ENCODE peak calls at places on chromosomes 6 and 20, in seven cellular contexts. One of them, this sample, is unnamed. For H3K9me3, the result is how much of the 10 kb centered on the place peaks cover.

GRCh38 chr6:46901747-46902362 is 19.9 kb downstream of the ADGRF5 start:
- DNase-seq in cardiac muscle cell: peak
- DNase-seq in neural progenitor cell: no peak
- DNase-seq in upper lobe of right lung: no peak
- DNase-seq in astrocyte: no peak
- DNase-seq in PC-3: peak
- DNase-seq in heart right ventricle: peak
- DNase-seq in this sample: no peak

GRCh38 chr6:102798631-102799030 is 1405.1 kb downstream of the GRIK2 start:
- DNase-seq in cardiac muscle cell: no peak
- DNase-seq in neural progenitor cell: peak
- DNase-seq in upper lobe of right lung: peak
- DNase-seq in astrocyte: no peak
- DNase-seq in PC-3: no peak
- DNase-seq in heart right ventricle: no peak
- DNase-seq in this sample: peak

GRCh38 chr6:88858455-88858854 is 105.0 kb downstream of the RNGTT start:
- DNase-seq in cardiac muscle cell: no peak
- DNase-seq in neural progenitor cell: no peak
- DNase-seq in upper lobe of right lung: no peak
- DNase-seq in astrocyte: no peak
- DNase-seq in PC-3: no peak
- DNase-seq in heart right ventricle: no peak
- DNase-seq in this sample: no peak

GRCh38 chr20:13105864-13106457 is 97.2 kb downstream of the SPTLC3 start:
- DNase-seq in cardiac muscle cell: peak
- DNase-seq in neural progenitor cell: peak
- DNase-seq in upper lobe of right lung: no peak
- DNase-seq in astrocyte: peak
- DNase-seq in PC-3: peak
- DNase-seq in heart right ventricle: no peak
- DNase-seq in this sample: no peak

GRCh38 chr20:58623579-58624473 is 27.3 kb upstream of the STX16 start:
- DNase-seq in cardiac muscle cell: peak
- DNase-seq in neural progenitor cell: no peak
- DNase-seq in upper lobe of right lung: no peak
- DNase-seq in astrocyte: peak
- DNase-seq in PC-3: peak
- DNase-seq in heart right ventricle: peak
- DNase-seq in this sample: no peak

GRCh38 chr20:60900581-60900980 is 351.5 kb upstream of the CDH4 start:
- DNase-seq in cardiac muscle cell: no peak
- DNase-seq in neural progenitor cell: no peak
- DNase-seq in upper lobe of right lung: no peak
- DNase-seq in astrocyte: no peak
- DNase-seq in PC-3: no peak
- DNase-seq in heart right ventricle: no peak
- DNase-seq in this sample: no peak

GRCh38 chr20:53369871-53370270 is 223.8 kb downstream of the ZNF217 start:
- DNase-seq in cardiac muscle cell: no peak
- DNase-seq in neural progenitor cell: no peak
- DNase-seq in upper lobe of right lung: no peak
- DNase-seq in astrocyte: no peak
- DNase-seq in PC-3: no peak
- DNase-seq in heart right ventricle: no peak
- DNase-seq in this sample: no peak

GRCh38 chr6:163381118-163381751 is 33.3 kb upstream of the QKI start:
- DNase-seq in cardiac muscle cell: no peak
- DNase-seq in neural progenitor cell: no peak
- DNase-seq in upper lobe of right lung: no peak
- DNase-seq in astrocyte: no peak
- DNase-seq in PC-3: no peak
- DNase-seq in heart right ventricle: no peak
- DNase-seq in this sample: no peak

GRCh38 chr6:36025260-36025931 is 955 bp upstream of the SLC26A8 start:
- DNase-seq in cardiac muscle cell: peak
- DNase-seq in neural progenitor cell: no peak
- DNase-seq in upper lobe of right lung: no peak
- DNase-seq in astrocyte: peak
- DNase-seq in PC-3: no peak
- DNase-seq in heart right ventricle: no peak
- DNase-seq in this sample: no peak

GRCh38 chr20:57242414-57242813 is 24.0 kb downstream of the BMP7 start:
- DNase-seq in cardiac muscle cell: no peak
- DNase-seq in neural progenitor cell: no peak
- DNase-seq in upper lobe of right lung: no peak
- DNase-seq in astrocyte: no peak
- DNase-seq in PC-3: no peak
- DNase-seq in heart right ventricle: no peak
- DNase-seq in this sample: no peak

GRCh38 chr6:57221191-57221935 is 744 bp downstream of the RAB23 start:
- DNase-seq in cardiac muscle cell: peak
- DNase-seq in neural progenitor cell: peak
- DNase-seq in upper lobe of right lung: peak
- DNase-seq in astrocyte: peak
- DNase-seq in PC-3: peak
- DNase-seq in heart right ventricle: peak
- DNase-seq in this sample: peak

GRCh38 chr20:41654292-41654691 is 36.1 kb upstream of the CHD6 start:
- DNase-seq in cardiac muscle cell: no peak
- DNase-seq in neural progenitor cell: no peak
- DNase-seq in upper lobe of right lung: no peak
- DNase-seq in astrocyte: no peak
- DNase-seq in PC-3: no peak
- DNase-seq in heart right ventricle: no peak
- DNase-seq in this sample: no peak

GRCh38 chr6:431986-432385 is 40.4 kb downstream of the IRF4 start:
- DNase-seq in cardiac muscle cell: no peak
- DNase-seq in neural progenitor cell: no peak
- DNase-seq in upper lobe of right lung: no peak
- DNase-seq in astrocyte: peak
- DNase-seq in PC-3: no peak
- DNase-seq in heart right ventricle: no peak
- DNase-seq in this sample: no peak

GRCh38 chr6:65000815-65001214 is 706.2 kb downstream of the EYS start:
- DNase-seq in cardiac muscle cell: no peak
- DNase-seq in neural progenitor cell: no peak
- DNase-seq in upper lobe of right lung: no peak
- DNase-seq in astrocyte: no peak
- DNase-seq in PC-3: no peak
- DNase-seq in heart right ventricle: no peak
- DNase-seq in this sample: no peak

GRCh38 chr6:15793288-15793687 is 130.5 kb upstream of the DTNBP1 start:
- DNase-seq in cardiac muscle cell: peak
- DNase-seq in neural progenitor cell: no peak
- DNase-seq in upper lobe of right lung: no peak
- DNase-seq in astrocyte: peak
- DNase-seq in PC-3: peak
- DNase-seq in heart right ventricle: peak
- DNase-seq in this sample: no peak

DNA sequence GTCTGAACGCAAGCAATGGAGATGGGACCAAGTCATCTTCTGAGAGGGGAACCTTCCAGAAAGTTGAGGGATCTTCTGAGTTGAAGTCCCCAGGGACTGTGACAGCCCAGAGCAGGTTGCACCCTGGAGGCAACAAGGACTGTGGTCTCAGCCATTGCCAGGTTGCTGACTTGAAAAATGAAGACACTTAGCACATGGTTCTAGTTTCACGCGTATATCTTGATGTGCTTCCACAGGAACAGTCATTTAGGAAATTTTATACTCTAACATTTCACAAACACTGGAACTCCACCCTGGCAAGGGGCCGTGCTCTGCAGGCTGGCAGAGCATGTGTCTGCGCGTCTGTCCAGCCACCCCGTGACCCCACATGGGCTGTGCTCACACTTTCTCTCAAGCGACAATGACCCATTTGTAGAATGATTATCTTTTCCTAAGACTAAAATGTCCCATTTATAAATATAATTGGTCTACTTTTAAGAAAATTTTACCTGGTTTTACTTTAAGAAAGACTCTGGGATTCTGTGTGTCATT is 157.0 kb downstream of the ERMARD start:
- DNase-seq in cardiac muscle cell: no peak
- DNase-seq in neural progenitor cell: no peak
- DNase-seq in upper lobe of right lung: no peak
- DNase-seq in astrocyte: no peak
- DNase-seq in PC-3: no peak
- DNase-seq in heart right ventricle: no peak
- DNase-seq in this sample: no peak
- H3K9me3 ChIP-seq in cardiac muscle cell: under half
- H3K9me3 ChIP-seq in neural progenitor cell: under half
- H3K9me3 ChIP-seq in upper lobe of right lung: under half
- H3K9me3 ChIP-seq in astrocyte: under half
- H3K9me3 ChIP-seq in PC-3: under half
- H3K9me3 ChIP-seq in heart right ventricle: under half
- H3K9me3 ChIP-seq in this sample: under half

GRCh38 chr20:62845818-62846527 is 15.6 kb downstream of the TCFL5 start:
- DNase-seq in cardiac muscle cell: peak
- DNase-seq in neural progenitor cell: no peak
- DNase-seq in upper lobe of right lung: no peak
- DNase-seq in astrocyte: peak
- DNase-seq in PC-3: no peak
- DNase-seq in heart right ventricle: peak
- DNase-seq in this sample: no peak

GRCh38 chr20:62846528-62846890 is 15.1 kb downstream of the TCFL5 start:
- DNase-seq in cardiac muscle cell: no peak
- DNase-seq in neural progenitor cell: no peak
- DNase-seq in upper lobe of right lung: no peak
- DNase-seq in astrocyte: no peak
- DNase-seq in PC-3: no peak
- DNase-seq in heart right ventricle: no peak
- DNase-seq in this sample: no peak

GRCh38 chr20:62844182-62844581 is 17.4 kb downstream of the TCFL5 start:
- DNase-seq in cardiac muscle cell: no peak
- DNase-seq in neural progenitor cell: no peak
- DNase-seq in upper lobe of right lung: no peak
- DNase-seq in astrocyte: no peak
- DNase-seq in PC-3: no peak
- DNase-seq in heart right ventricle: no peak
- DNase-seq in this sample: no peak

GRCh38 chr20:62843656-62844055 is 18.0 kb downstream of the TCFL5 start:
- DNase-seq in cardiac muscle cell: no peak
- DNase-seq in neural progenitor cell: no peak
- DNase-seq in upper lobe of right lung: no peak
- DNase-seq in astrocyte: no peak
- DNase-seq in PC-3: peak
- DNase-seq in heart right ventricle: no peak
- DNase-seq in this sample: no peak

GRCh38 chr20:62845416-62845815 is 16.2 kb downstream of the TCFL5 start:
- DNase-seq in cardiac muscle cell: no peak
- DNase-seq in neural progenitor cell: no peak
- DNase-seq in upper lobe of right lung: no peak
- DNase-seq in astrocyte: no peak
- DNase-seq in PC-3: no peak
- DNase-seq in heart right ventricle: no peak
- DNase-seq in this sample: no peak
- H3K27ac ChIP-seq in cardiac muscle cell: no peak
- H3K27ac ChIP-seq in neural progenitor cell: no peak
- H3K27ac ChIP-seq in upper lobe of right lung: no peak
- H3K27ac ChIP-seq in astrocyte: no peak
- H3K27ac ChIP-seq in PC-3: no peak
- H3K27ac ChIP-seq in heart right ventricle: no peak
- H3K27ac ChIP-seq in this sample: no peak

GRCh38 chr6:1553562-1554088 is 56.1 kb upstream of the FOXC1 start:
- DNase-seq in cardiac muscle cell: no peak
- DNase-seq in neural progenitor cell: no peak
- DNase-seq in upper lobe of right lung: no peak
- DNase-seq in astrocyte: no peak
- DNase-seq in PC-3: no peak
- DNase-seq in heart right ventricle: no peak
- DNase-seq in this sample: no peak

GRCh38 chr6:1552296-1552761 is 57.4 kb upstream of the FOXC1 start:
- DNase-seq in cardiac muscle cell: peak
- DNase-seq in neural progenitor cell: peak
- DNase-seq in upper lobe of right lung: no peak
- DNase-seq in astrocyte: peak
- DNase-seq in PC-3: peak
- DNase-seq in heart right ventricle: no peak
- DNase-seq in this sample: no peak

GRCh38 chr6:1554881-1555569 is 54.7 kb upstream of the FOXC1 start:
- DNase-seq in cardiac muscle cell: peak
- DNase-seq in neural progenitor cell: peak
- DNase-seq in upper lobe of right lung: peak
- DNase-seq in astrocyte: peak
- DNase-seq in PC-3: peak
- DNase-seq in heart right ventricle: peak
- DNase-seq in this sample: no peak

GRCh38 chr6:1551236-1551635 is 58.5 kb upstream of the FOXC1 start:
- DNase-seq in cardiac muscle cell: no peak
- DNase-seq in neural progenitor cell: no peak
- DNase-seq in upper lobe of right lung: no peak
- DNase-seq in astrocyte: no peak
- DNase-seq in PC-3: no peak
- DNase-seq in heart right ventricle: no peak
- DNase-seq in this sample: no peak

DNA sequence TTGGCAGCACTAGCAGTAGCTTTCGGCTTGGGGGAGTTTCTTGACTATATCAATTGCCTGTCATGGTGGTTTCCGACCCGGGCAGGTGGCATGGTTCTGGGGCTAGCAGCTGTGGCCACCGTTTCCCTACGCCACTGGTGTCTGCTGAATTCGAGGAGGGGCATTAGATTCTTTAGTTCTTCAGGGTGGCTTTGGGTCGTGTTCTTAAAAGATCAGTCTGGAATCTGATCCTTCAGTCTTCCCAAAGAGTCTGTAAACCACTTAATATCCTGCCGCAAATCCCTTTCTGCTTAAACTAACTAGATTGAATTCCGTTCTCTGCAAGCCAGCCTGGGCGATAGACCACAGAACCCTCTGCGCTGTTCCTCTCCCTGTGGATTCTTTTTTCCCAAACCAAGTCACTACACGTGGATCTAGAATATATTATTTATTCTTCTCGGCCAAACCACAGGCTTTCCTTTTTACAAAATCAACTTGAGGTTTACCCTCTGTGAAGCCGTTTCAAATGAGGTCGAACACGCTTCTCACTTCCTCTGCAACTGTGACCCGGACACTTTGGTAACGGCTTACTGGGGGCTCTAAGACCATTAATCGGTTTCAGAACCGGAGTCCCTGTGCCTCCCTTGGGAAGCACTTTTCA is 55.4 kb upstream of the FOXC1 start:
- DNase-seq in cardiac muscle cell: no peak
- DNase-seq in neural progenitor cell: peak
- DNase-seq in upper lobe of right lung: no peak
- DNase-seq in astrocyte: no peak
- DNase-seq in PC-3: no peak
- DNase-seq in heart right ventricle: no peak
- DNase-seq in this sample: no peak
- H3K4me3 ChIP-seq in cardiac muscle cell: peak
- H3K4me3 ChIP-seq in neural progenitor cell: peak
- H3K4me3 ChIP-seq in upper lobe of right lung: peak
- H3K4me3 ChIP-seq in astrocyte: peak
- H3K4me3 ChIP-seq in PC-3: peak
- H3K4me3 ChIP-seq in heart right ventricle: peak
- H3K4me3 ChIP-seq in this sample: peak

DNA sequence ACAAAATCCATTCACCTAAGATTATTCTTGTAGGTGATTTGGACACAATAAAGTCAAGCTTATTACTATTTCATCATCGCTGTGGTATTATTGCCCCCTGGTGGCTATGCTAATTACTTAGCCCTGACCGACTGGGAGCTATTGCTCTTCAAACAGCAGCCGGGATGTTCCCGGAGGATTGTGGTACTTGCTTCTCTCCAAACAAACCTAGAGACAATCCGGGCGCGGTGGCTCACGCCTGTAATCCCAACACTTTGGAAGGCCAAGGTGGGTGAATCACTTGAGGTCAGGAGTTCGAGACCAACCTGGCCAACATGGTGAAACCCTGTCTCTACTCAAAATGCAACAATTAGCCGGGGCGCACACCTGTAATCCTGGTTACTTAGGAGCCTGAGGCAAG is 15.4 kb upstream of the STMND1 start:
- DNase-seq in cardiac muscle cell: peak
- DNase-seq in neural progenitor cell: peak
- DNase-seq in upper lobe of right lung: no peak
- DNase-seq in astrocyte: peak
- DNase-seq in PC-3: peak
- DNase-seq in heart right ventricle: peak
- DNase-seq in this sample: no peak
- H3K9me3 ChIP-seq in cardiac muscle cell: under half
- H3K9me3 ChIP-seq in neural progenitor cell: under half
- H3K9me3 ChIP-seq in upper lobe of right lung: under half
- H3K9me3 ChIP-seq in astrocyte: under half
- H3K9me3 ChIP-seq in PC-3: under half
- H3K9me3 ChIP-seq in heart right ventricle: under half
- H3K9me3 ChIP-seq in this sample: under half

This sample was measured in iPS DF 6.9.